ENCODE peak calls at places on chromosomes 5 and 9, in seven cellular contexts. D is GM13977, A is B cell, H is IMR-90, V is epithelial cell of esophagus, G is BE2C, N is ovary. B is an unnamed sample.

GRCh38 chr9:95822583-95823431 is 52.7 kb upstream of the ERCC6L2 start:
- DNase-seq in D (peak; percentile 77), A (no peak), H (peak; percentile 98), V (peak; percentile 24), G (no peak), N (no peak), B (no peak)

GRCh38 chr9:76355886-76356285 is 38.3 kb downstream of the RFK start:
- DNase-seq in D (no peak), A (no peak), H (no peak), V (peak; percentile 55), G (no peak), N (no peak), B (no peak)

GRCh38 chr9:98248737-98249474 is 6.5 kb downstream of the TBC1D2 start:
- DNase-seq in D (no peak), A (no peak), H (peak; percentile 97), V (peak; percentile 98), G (no peak), N (no peak), B (no peak)

GRCh38 chr5:62385816-62386400 is 17.8 kb downstream of the DIMT1 start:
- DNase-seq in D (no peak), A (no peak), H (no peak), V (peak; percentile 63), G (no peak), N (no peak), B (no peak)

GRCh38 chr9:99008187-99008586 is 64.5 kb downstream of the COL15A1 start:
- DNase-seq in D (no peak), A (no peak), H (no peak), V (no peak), G (no peak), N (no peak), B (no peak)

GRCh38 chr5:116454417-116454927 is 120.2 kb downstream of the SEMA6A start:
- DNase-seq in D (peak; percentile 62), A (no peak), H (peak; percentile 92), V (no peak), G (peak; percentile 43), N (no peak), B (no peak)

GRCh38 chr9:82333671-82334070 is 345.1 kb downstream of the SPATA31D1 start:
- DNase-seq in D (no peak), A (no peak), H (peak; percentile 35), V (peak; percentile 71), G (no peak), N (no peak), B (no peak)

GRCh38 chr9:20781086-20781485 is 97.0 kb downstream of the FOCAD start:
- DNase-seq in D (no peak), A (no peak), H (peak; percentile 11), V (no peak), G (no peak), N (no peak), B (no peak)

GRCh38 chr5:39256472-39256871 is 37.1 kb upstream of the FYB1 start:
- DNase-seq in D (peak; percentile 38), A (no peak), H (peak; percentile 89), V (peak; percentile 93), G (no peak), N (no peak), B (no peak)

GRCh38 chr5:21802869-21803490 is 1050.2 kb downstream of the CDH12 start:
- DNase-seq in D (peak; percentile 4), A (no peak), H (peak; percentile 56), V (peak; percentile 52), G (no peak), N (no peak), B (no peak)

GRCh38 chr5:139635191-139635590 is 13.0 kb upstream of the CXXC5 start:
- DNase-seq in D (no peak), A (no peak), H (no peak), V (no peak), G (no peak), N (no peak), B (no peak)

GRCh38 chr5:87300744-87301143 is 33.1 kb downstream of the RASA1 start:
- DNase-seq in D (no peak), A (no peak), H (peak; percentile 94), V (peak; percentile 95), G (peak; percentile 14), N (no peak), B (no peak)

GRCh38 chr9:76374702-76375543 is 19.3 kb downstream of the RFK start:
- DNase-seq in D (no peak), A (no peak), H (peak; percentile 96), V (peak; percentile 92), G (no peak), N (peak; percentile 87), B (no peak)

GRCh38 chr5:115816226-115817042 is at the start of gene CDO1:
- DNase-seq in D (peak; percentile 36), A (no peak), H (peak; percentile 59), V (peak; percentile 25), G (peak; percentile 29), N (peak; percentile 49), B (no peak)

GRCh38 chr5:173984218-173984617 is 4.8 kb upstream of the C5orf47 start:
- DNase-seq in D (no peak), A (no peak), H (peak; percentile 28), V (peak; percentile 39), G (peak; percentile 43), N (no peak), B (no peak)

GRCh38 chr5:87048156-87048555 is 219.5 kb upstream of the RASA1 start:
- DNase-seq in D (no peak), A (no peak), H (no peak), V (no peak), G (no peak), N (no peak), B (no peak)

DNA sequence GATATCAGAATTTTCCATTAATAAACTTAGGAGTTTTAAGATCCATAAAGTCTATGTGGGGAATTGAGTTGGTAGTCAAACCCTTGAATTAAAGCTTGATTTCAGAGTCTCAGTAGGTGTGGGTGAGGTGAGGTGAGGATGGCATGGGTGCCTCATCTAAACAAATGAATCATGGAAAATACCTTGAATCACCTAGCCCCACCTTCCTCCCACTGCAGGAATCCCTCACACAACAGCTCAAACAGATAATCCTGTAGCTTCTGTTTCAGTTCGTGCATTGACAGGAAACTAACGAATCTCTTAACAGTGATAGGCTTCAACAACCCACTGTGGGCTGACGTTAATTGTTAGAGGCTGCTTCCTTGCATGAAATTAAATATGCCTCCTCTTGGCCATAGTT is 185.0 kb downstream of the SREK1 start:
- DNase-seq in D (no peak), A (no peak), H (no peak), V (peak; percentile 84), G (no peak), N (no peak), B (no peak)
- TF ChIP-seq CTCF in D (no peak), A (no peak), H (no peak), V (no peak), G (no peak), N (no peak), B (no peak)

GRCh38 chr5:135549413-135549812 is 13.6 kb upstream of the NEUROG1 start:
- DNase-seq in D (no peak), A (no peak), H (no peak), V (no peak), G (no peak), N (no peak), B (no peak)

GRCh38 chr5:135555530-135555929 is 19.8 kb upstream of the NEUROG1 start:
- DNase-seq in D (no peak), A (no peak), H (no peak), V (no peak), G (no peak), N (no peak), B (no peak)

GRCh38 chr5:135551593-135552447 is 16.1 kb upstream of the NEUROG1 start:
- DNase-seq in D (peak; percentile 78), A (no peak), H (peak; percentile 75), V (peak; percentile 82), G (peak; percentile 79), N (peak; percentile 19), B (peak; percentile 29)

GRCh38 chr5:135557034-135557838 is 21.5 kb upstream of the NEUROG1 start:
- DNase-seq in D (no peak), A (no peak), H (no peak), V (no peak), G (no peak), N (no peak), B (no peak)

DNA sequence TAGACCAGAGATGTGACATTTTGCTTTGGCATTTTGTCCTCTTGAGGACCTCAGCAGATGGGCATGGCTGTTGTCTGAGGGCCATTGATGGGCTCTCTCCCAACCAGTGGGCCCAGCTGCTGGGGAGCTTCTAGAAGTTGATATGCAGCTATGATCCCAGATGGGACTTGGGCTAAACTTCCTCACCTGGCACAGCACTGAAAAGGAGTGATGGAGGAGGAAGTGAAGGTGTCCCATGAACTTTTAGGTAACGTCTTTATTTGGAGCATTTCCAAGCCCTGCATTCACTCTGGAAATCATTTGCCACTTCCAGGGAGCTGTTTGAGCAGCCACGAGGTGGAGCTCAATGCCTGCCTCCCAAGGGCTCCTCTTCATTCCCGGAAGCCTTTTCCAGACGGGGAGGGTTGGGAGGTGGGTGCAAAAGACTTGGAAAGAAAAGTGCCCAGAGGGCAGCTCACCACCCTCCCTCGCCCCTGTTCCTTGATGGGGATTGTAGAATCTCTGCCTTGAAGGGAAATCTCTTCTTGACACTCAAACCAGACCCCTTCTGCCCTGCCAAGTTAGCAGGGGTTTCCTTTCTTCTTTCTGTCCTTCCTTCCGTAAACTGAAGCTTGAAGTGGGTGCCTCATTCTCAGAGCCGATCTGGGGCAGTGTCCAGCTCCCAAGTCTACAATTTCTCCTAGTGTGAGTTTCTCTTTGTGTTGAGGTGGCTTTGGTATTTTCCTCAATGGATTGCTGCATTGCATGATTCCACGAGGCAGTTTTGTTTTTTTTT is 18.1 kb upstream of the NEUROG1 start:
- DNase-seq in D (no peak), A (no peak), H (peak; percentile 7), V (peak; percentile 69), G (peak; percentile 29), N (no peak), B (no peak)
- TF ChIP-seq CTCF in D (peak; percentile 8), A (no peak), H (peak; percentile 38), V (peak; percentile 80), G (peak; percentile 59), N (no peak), B (no peak)

DNA sequence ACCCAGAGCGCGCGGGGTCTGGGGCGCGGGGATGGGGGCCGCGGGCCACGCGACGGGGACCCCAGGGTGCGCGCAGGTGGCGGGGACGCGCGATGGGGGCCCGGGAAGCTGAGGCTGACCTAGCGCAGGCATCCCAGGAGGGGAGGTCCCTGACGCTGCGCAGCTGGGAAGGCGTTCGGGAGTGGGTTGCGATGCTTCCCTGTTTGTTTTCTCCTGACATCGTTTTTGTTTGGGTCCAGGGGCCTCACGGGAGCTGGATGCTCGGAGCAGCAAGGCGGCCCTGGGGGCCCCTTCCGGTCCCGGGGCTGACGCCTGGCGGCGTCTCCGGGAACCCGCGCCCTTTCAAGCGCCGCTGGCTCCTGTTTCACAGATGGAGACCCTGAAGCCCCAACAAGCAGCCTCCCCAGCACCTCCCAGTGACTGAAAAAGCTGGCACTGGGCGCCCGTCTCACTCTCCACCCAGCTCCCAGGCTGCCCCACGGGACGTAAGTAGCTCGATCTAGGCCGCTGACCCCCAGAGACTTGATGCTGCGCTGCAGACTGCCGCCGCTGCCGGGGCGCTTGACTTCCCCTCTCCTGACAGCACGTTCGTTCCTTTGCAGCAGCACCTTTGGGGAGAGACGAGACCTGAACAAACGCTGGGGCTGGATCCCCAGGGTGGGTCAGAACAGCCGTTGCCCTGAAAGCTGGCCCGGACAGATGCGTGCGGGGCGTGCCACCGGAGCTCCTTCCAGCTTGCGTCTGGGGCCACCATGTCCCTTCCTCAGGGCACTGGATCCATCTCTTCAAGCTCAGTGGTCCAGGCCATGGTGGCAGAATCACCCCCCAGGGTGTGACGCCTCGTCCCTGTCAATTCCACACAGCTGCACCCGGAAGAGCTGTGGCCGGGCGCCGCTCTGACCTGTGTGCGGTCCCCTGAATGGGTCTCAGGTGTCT is 593 bp downstream of the BRD3OS start:
- DNase-seq in D (peak; percentile 75), A (peak; percentile 54), H (peak; percentile 41), V (peak; percentile 32), G (peak; percentile 59), N (peak; percentile 39), B (peak; percentile 39)
- TF ChIP-seq CTCF in D (peak; percentile 26), A (peak; percentile 34), H (peak; percentile 28), V (no peak), G (peak; percentile 33), N (no peak), B (peak; percentile 15)

GRCh38 chr9:16708638-16709435 is 161.6 kb downstream of the BNC2 start:
- DNase-seq in D (no peak), A (no peak), H (peak; percentile 74), V (no peak), G (no peak), N (no peak), B (no peak)
- TF ChIP-seq CTCF in D (no peak), A (no peak), H (no peak), V (no peak), G (no peak), N (no peak), B (no peak)